ENCODE peak calls at places on chromosomes 1 and 21, in eight cellular contexts. V is lower lobe of right lung; F is endothelial cell; D is astrocyte of the spinal cord; M is CD4-positive, alpha-beta T cell; H is HFFc6; W is Peyer's patch; Z is neural progenitor cell. R is an unnamed sample.

GRCh38 chr1:243271990-243272389 is 16.1 kb downstream of the SDCCAG8 start:
- DNase-seq in V (no peak), F (no peak), D (no peak), M (no peak), H (no peak), W (no peak), Z (no peak), R (no peak)

GRCh38 chr1:15468145-15468544 is 7.8 kb upstream of the CELA2B start:
- DNase-seq in V (no peak), F (no peak), D (no peak), M (no peak), H (no peak), W (no peak), Z (no peak), R (no peak)

GRCh38 chr1:207852576-207853371 is 58.2 kb downstream of the CD34 start:
- DNase-seq in V (no peak), F (peak), D (no peak), M (no peak), H (no peak), W (no peak), Z (no peak), R (no peak)

GRCh38 chr1:100164226-100164625 is 13.8 kb downstream of the LRRC39 start:
- DNase-seq in V (no peak), F (no peak), D (peak), M (no peak), H (no peak), W (no peak), Z (peak), R (no peak)

GRCh38 chr1:214296860-214297699 is 16.1 kb downstream of the SMYD2 start:
- DNase-seq in V (no peak), F (no peak), D (peak), M (no peak), H (peak), W (no peak), Z (no peak), R (no peak)

GRCh38 chr1:210523830-210524229 is 195.1 kb downstream of the HHAT start:
- DNase-seq in V (no peak), F (no peak), D (no peak), M (no peak), H (peak), W (no peak), Z (no peak), R (no peak)

GRCh38 chr21:31279986-31280385 is 64.1 kb downstream of the TIAM1 start:
- DNase-seq in V (no peak), F (no peak), D (no peak), M (no peak), H (no peak), W (no peak), Z (no peak), R (no peak)

GRCh38 chr1:117782056-117782455 is 147.4 kb downstream of the GDAP2 start:
- DNase-seq in V (no peak), F (no peak), D (no peak), M (no peak), H (no peak), W (no peak), Z (no peak), R (no peak)

GRCh38 chr1:110675060-110675791 is 486 bp upstream of the KCNA3 start:
- DNase-seq in V (no peak), F (peak), D (no peak), M (no peak), H (no peak), W (no peak), Z (peak), R (no peak)

GRCh38 chr1:171636141-171636540 is 14.1 kb downstream of the MYOCOS start:
- DNase-seq in V (no peak), F (peak), D (no peak), M (no peak), H (no peak), W (no peak), Z (peak), R (no peak)

GRCh38 chr1:6801998-6802397 is 16.7 kb downstream of the CAMTA1 start:
- DNase-seq in V (no peak), F (no peak), D (peak), M (no peak), H (peak), W (no peak), Z (no peak), R (no peak)

GRCh38 chr1:177915641-177916040 is 54.2 kb downstream of the SEC16B start:
- DNase-seq in V (no peak), F (no peak), D (no peak), M (no peak), H (no peak), W (no peak), Z (no peak), R (no peak)

GRCh38 chr1:207873055-207873890 is 37.7 kb downstream of the CD34 start:
- DNase-seq in V (peak), F (no peak), D (no peak), M (no peak), H (no peak), W (no peak), Z (no peak), R (peak)

GRCh38 chr1:3743421-3743820 is 8.8 kb upstream of the CCDC27 start:
- DNase-seq in V (no peak), F (no peak), D (no peak), M (no peak), H (peak), W (no peak), Z (no peak), R (no peak)

GRCh38 chr1:155023627-155024026 is 10.0 kb downstream of the DCST2 start:
- DNase-seq in V (no peak), F (no peak), D (no peak), M (no peak), H (no peak), W (no peak), Z (no peak), R (no peak)

GRCh38 chr1:99146129-99146848 is 118.0 kb upstream of the PLPPR4 start:
- DNase-seq in V (no peak), F (no peak), D (no peak), M (no peak), H (no peak), W (no peak), Z (no peak), R (no peak)

GRCh38 chr1:225480825-225481434 is 53.1 kb upstream of the LBR start:
- DNase-seq in V (no peak), F (peak), D (no peak), M (peak), H (peak), W (peak), Z (peak), R (peak)

GRCh38 chr1:150582371-150582770 is 3.0 kb upstream of the MCL1 start:
- DNase-seq in V (no peak), F (no peak), D (no peak), M (no peak), H (no peak), W (no peak), Z (no peak), R (no peak)

GRCh38 chr1:110475358-110476027 is 24.5 kb downstream of the PROK1 start:
- DNase-seq in V (no peak), F (no peak), D (no peak), M (no peak), H (no peak), W (peak), Z (no peak), R (no peak)

GRCh38 chr21:33011462-33011861 is 14.3 kb upstream of the OLIG2 start:
- DNase-seq in V (no peak), F (no peak), D (peak), M (no peak), H (peak), W (no peak), Z (no peak), R (no peak)

GRCh38 chr1:8914471-8914870 is 31.2 kb upstream of the CA6 start:
- DNase-seq in V (no peak), F (no peak), D (no peak), M (no peak), H (no peak), W (no peak), Z (peak), R (no peak)

GRCh38 chr1:196367838-196368237 is 240.4 kb downstream of the KCNT2 start:
- DNase-seq in V (no peak), F (no peak), D (no peak), M (no peak), H (no peak), W (no peak), Z (no peak), R (no peak)

GRCh38 chr1:196377811-196378210 is 230.4 kb downstream of the KCNT2 start:
- DNase-seq in V (no peak), F (no peak), D (no peak), M (no peak), H (no peak), W (no peak), Z (no peak), R (no peak)

GRCh38 chr1:196373798-196374197 is 234.4 kb downstream of the KCNT2 start:
- DNase-seq in V (no peak), F (no peak), D (no peak), M (no peak), H (no peak), W (no peak), Z (no peak), R (no peak)

GRCh38 chr1:196376648-196377295 is 231.5 kb downstream of the KCNT2 start:
- DNase-seq in V (no peak), F (no peak), D (no peak), M (no peak), H (no peak), W (no peak), Z (no peak), R (no peak)

GRCh38 chr1:196372896-196373536 is 235.2 kb downstream of the KCNT2 start:
- DNase-seq in V (no peak), F (no peak), D (peak), M (no peak), H (peak), W (no peak), Z (peak), R (peak)
- TF ChIP-seq CTCF in V (peak), F (peak), D (peak), M (peak), H (peak), W (no peak), Z (peak), R (peak)

DNA sequence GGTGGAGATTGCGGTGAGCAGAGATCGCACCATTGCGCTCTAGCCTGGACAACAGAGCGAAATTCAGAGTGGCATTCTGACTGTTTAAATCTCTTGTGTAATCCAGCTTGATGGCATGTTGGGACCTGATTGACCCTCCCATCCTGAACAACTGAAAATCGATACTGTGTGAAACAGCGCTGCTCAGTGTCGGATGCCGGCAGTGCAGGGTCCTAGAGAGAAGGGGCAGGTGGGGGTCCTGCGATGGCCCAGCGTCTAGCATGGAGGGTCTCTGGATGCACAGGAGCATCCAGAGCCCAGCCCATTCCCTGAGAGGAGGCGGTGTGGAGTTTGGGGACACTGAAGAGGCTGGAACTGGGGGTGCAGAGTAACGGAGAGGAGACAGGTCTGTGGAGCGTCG is 15.8 kb downstream of the AGT start:
- DNase-seq in V (no peak), F (no peak), D (no peak), M (no peak), H (no peak), W (no peak), Z (peak), R (no peak)
- TF ChIP-seq CTCF in V (no peak), F (no peak), D (no peak), M (no peak), H (no peak), W (no peak), Z (peak), R (no peak)

DNA sequence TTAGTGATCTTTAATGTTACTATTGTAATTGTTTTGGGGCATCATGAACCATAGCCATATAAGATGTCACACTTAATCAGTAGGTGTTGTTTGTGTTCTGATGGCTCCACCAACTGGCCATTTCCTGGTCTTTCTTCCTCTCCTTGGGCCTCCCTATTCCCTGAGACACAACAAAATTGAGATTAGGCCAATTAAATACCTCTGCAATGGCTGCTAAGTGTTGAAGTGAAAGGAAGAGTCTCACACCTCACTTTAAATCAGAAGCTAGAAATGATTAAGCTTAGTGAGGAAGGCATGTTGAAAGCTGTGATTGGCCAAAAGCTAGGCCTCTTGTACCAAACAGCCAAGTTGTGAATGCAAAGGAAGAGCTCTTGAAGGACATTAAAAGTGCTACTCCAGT is 30.7 kb downstream of the PPP2R5A start:
- DNase-seq in V (no peak), F (peak), D (peak), M (no peak), H (peak), W (no peak), Z (peak), R (peak)
- TF ChIP-seq CTCF in V (peak), F (no peak), D (peak), M (peak), H (peak), W (no peak), Z (peak), R (peak)

DNA sequence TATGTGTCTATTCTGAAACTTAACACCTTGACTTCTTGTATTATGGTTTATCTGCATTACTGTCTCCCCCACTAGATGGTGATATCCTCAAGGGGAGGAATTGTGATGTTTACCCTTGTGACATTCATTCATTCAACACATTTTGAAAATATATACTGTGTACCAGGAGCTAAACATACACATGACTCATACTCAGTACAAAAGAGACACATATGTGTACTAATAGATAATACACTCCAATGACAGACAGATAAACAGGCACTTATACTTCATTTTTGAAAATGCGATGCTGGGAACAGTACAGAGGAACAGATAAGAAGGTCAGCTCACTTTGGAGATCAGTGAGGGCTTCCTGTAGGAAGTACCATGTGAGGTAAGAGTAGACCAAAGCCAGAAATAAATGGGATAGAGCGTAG is 8.9 kb upstream of the RAB3GAP2 start:
- DNase-seq in V (no peak), F (no peak), D (no peak), M (no peak), H (peak), W (no peak), Z (peak), R (no peak)
- TF ChIP-seq CTCF in V (peak), F (peak), D (peak), M (no peak), H (peak), W (no peak), Z (peak), R (peak)

R was measured in GM13976.